ENCODE peak calls at places on chromosomes 7 and 10, in five cellular contexts. One of them, this sample, is unnamed.

GRCh38 chr10:100519321-100520051 is at the start of gene SEC31B:
- DNase-seq in heart left ventricle: peak
- DNase-seq in tibial nerve: no peak
- DNase-seq in suprapubic skin: no peak
- DNase-seq in breast epithelium: no peak
- DNase-seq in this sample: peak

GRCh38 chr10:78047314-78047891 is 13.7 kb downstream of the RPS24 start:
- DNase-seq in heart left ventricle: peak
- DNase-seq in tibial nerve: peak
- DNase-seq in suprapubic skin: peak
- DNase-seq in breast epithelium: peak
- DNase-seq in this sample: peak

GRCh38 chr7:108653526-108653925 is 83.9 kb downstream of the DNAJB9 start:
- DNase-seq in heart left ventricle: no peak
- DNase-seq in tibial nerve: no peak
- DNase-seq in suprapubic skin: no peak
- DNase-seq in breast epithelium: no peak
- DNase-seq in this sample: no peak

GRCh38 chr10:126663328-126663727 is 7.2 kb downstream of the C10orf90 start:
- DNase-seq in heart left ventricle: no peak
- DNase-seq in tibial nerve: peak
- DNase-seq in suprapubic skin: peak
- DNase-seq in breast epithelium: no peak
- DNase-seq in this sample: no peak

GRCh38 chr10:68604441-68604840 is 44.3 kb downstream of the TET1 start:
- DNase-seq in heart left ventricle: no peak
- DNase-seq in tibial nerve: no peak
- DNase-seq in suprapubic skin: no peak
- DNase-seq in breast epithelium: no peak
- DNase-seq in this sample: no peak

GRCh38 chr10:84270708-84271107 is 25.9 kb downstream of the RGR start:
- DNase-seq in heart left ventricle: no peak
- DNase-seq in tibial nerve: no peak
- DNase-seq in suprapubic skin: no peak
- DNase-seq in breast epithelium: no peak
- DNase-seq in this sample: no peak

GRCh38 chr7:8217200-8218068 is 44.5 kb downstream of the ICA1 start:
- DNase-seq in heart left ventricle: no peak
- DNase-seq in tibial nerve: no peak
- DNase-seq in suprapubic skin: no peak
- DNase-seq in breast epithelium: no peak
- DNase-seq in this sample: no peak

GRCh38 chr7:732094-732541 is 5.0 kb upstream of the PRKAR1B start:
- DNase-seq in heart left ventricle: peak
- DNase-seq in tibial nerve: no peak
- DNase-seq in suprapubic skin: no peak
- DNase-seq in breast epithelium: peak
- DNase-seq in this sample: peak

GRCh38 chr7:21603972-21604749 is 61.3 kb downstream of the DNAH11 start:
- DNase-seq in heart left ventricle: no peak
- DNase-seq in tibial nerve: no peak
- DNase-seq in suprapubic skin: no peak
- DNase-seq in breast epithelium: no peak
- DNase-seq in this sample: no peak

GRCh38 chr7:141674201-141674671 is 27.7 kb downstream of the DENND11 start:
- DNase-seq in heart left ventricle: no peak
- DNase-seq in tibial nerve: no peak
- DNase-seq in suprapubic skin: no peak
- DNase-seq in breast epithelium: no peak
- DNase-seq in this sample: no peak

GRCh38 chr10:116836902-116837513 is 12.3 kb upstream of the ENO4 start:
- DNase-seq in heart left ventricle: no peak
- DNase-seq in tibial nerve: no peak
- DNase-seq in suprapubic skin: no peak
- DNase-seq in breast epithelium: no peak
- DNase-seq in this sample: no peak

GRCh38 chr7:73870041-73870492 is 9.1 kb downstream of the TMEM270 start:
- DNase-seq in heart left ventricle: peak
- DNase-seq in tibial nerve: no peak
- DNase-seq in suprapubic skin: no peak
- DNase-seq in breast epithelium: no peak
- DNase-seq in this sample: no peak

GRCh38 chr10:30812018-30812851 is 182.7 kb upstream of the LYZL2 start:
- DNase-seq in heart left ventricle: no peak
- DNase-seq in tibial nerve: peak
- DNase-seq in suprapubic skin: no peak
- DNase-seq in breast epithelium: no peak
- DNase-seq in this sample: no peak

GRCh38 chr7:106193661-106194060 is 81.5 kb upstream of the SYPL1 start:
- DNase-seq in heart left ventricle: no peak
- DNase-seq in tibial nerve: no peak
- DNase-seq in suprapubic skin: no peak
- DNase-seq in breast epithelium: no peak
- DNase-seq in this sample: no peak
- TF ChIP-seq POLR2A in heart left ventricle: no peak
- TF ChIP-seq POLR2A in tibial nerve: no peak
- TF ChIP-seq POLR2A in suprapubic skin: no peak
- TF ChIP-seq POLR2A in breast epithelium: no peak
- TF ChIP-seq POLR2A in this sample: no peak

GRCh38 chr7:16647435-16647960 is 1.5 kb downstream of the BZW2 start:
- DNase-seq in heart left ventricle: no peak
- DNase-seq in tibial nerve: no peak
- DNase-seq in suprapubic skin: no peak
- DNase-seq in breast epithelium: no peak
- DNase-seq in this sample: no peak
- H3K27ac ChIP-seq in heart left ventricle: peak
- H3K27ac ChIP-seq in tibial nerve: peak
- H3K27ac ChIP-seq in suprapubic skin: no peak
- H3K27ac ChIP-seq in breast epithelium: peak
- H3K27ac ChIP-seq in this sample: peak

DNA sequence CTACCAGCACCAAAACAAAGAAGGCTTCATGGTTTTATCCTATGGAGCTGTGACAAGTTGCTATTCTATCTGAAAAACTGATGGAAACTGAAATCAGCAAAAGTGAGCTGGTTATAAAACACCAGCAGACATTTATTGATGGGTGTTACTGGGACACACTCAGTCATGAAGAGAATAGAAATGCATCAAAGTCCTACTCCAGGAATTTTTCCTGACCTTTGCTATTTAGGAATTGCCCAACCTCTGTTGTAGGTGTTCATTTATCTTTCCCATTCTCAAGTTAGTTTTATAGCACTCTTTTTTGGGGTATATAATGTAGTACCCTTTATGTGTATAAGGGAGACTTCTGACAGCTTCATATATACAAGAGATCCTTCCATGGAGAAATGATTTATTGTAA is 533.2 kb downstream of the REEP3 start:
- DNase-seq in heart left ventricle: no peak
- DNase-seq in tibial nerve: no peak
- DNase-seq in suprapubic skin: no peak
- DNase-seq in breast epithelium: no peak
- DNase-seq in this sample: no peak
- TF ChIP-seq CTCF in heart left ventricle: no peak
- TF ChIP-seq CTCF in tibial nerve: no peak
- TF ChIP-seq CTCF in suprapubic skin: no peak
- TF ChIP-seq CTCF in breast epithelium: no peak
- TF ChIP-seq CTCF in this sample: no peak

GRCh38 chr10:97011397-97011796 is 174.4 kb downstream of the SLIT1 start:
- DNase-seq in heart left ventricle: no peak
- DNase-seq in tibial nerve: no peak
- DNase-seq in suprapubic skin: no peak
- DNase-seq in breast epithelium: no peak
- DNase-seq in this sample: no peak
- TF ChIP-seq POLR2A in heart left ventricle: no peak
- TF ChIP-seq POLR2A in tibial nerve: no peak
- TF ChIP-seq POLR2A in suprapubic skin: no peak
- TF ChIP-seq POLR2A in breast epithelium: no peak
- TF ChIP-seq POLR2A in this sample: no peak

GRCh38 chr10:71999360-72000072 is 35.3 kb downstream of the CHST3 start:
- DNase-seq in heart left ventricle: peak
- DNase-seq in tibial nerve: no peak
- DNase-seq in suprapubic skin: peak
- DNase-seq in breast epithelium: no peak
- DNase-seq in this sample: no peak
- H3K27ac ChIP-seq in heart left ventricle: peak
- H3K27ac ChIP-seq in tibial nerve: peak
- H3K27ac ChIP-seq in suprapubic skin: peak
- H3K27ac ChIP-seq in breast epithelium: peak
- H3K27ac ChIP-seq in this sample: peak

This sample was measured in stomach.